ENCODE peak calls at places on chromosome 20, in four cellular contexts. G is GM23338, V is PC-3, U is SK-N-SH. E is an unnamed sample.
A peak's percentile ranks its signal among the peaks of the same experiment; 100 is the strongest.

GRCh38 chr20:13788167-13788834 is 3.5 kb downstream of the NDUFAF5 start:
- DNase-seq in G (peak; percentile 77), V (peak; percentile 74), U (peak; percentile 58), E (peak; percentile 35)

GRCh38 chr20:62019144-62019805 is 46.4 kb downstream of the TAF4 start:
- DNase-seq in G (no peak), V (no peak), U (no peak), E (no peak)

GRCh38 chr20:45104786-45105185 is 3.9 kb upstream of the KCNS1 start:
- DNase-seq in V (peak; percentile 92), U (no peak), G (no peak), E (peak; percentile 87)

GRCh38 chr20:2879148-2879547 is 5.9 kb downstream of the PTPRA start:
- DNase-seq in G (no peak), U (no peak), V (peak; percentile 50), E (no peak)

GRCh38 chr20:17786221-17786718 is 86.5 kb downstream of the BANF2 start:
- DNase-seq in G (no peak), U (no peak), V (no peak), E (no peak)

GRCh38 chr20:19380211-19380610 is 167.8 kb downstream of the SLC24A3 start:
- DNase-seq in G (no peak), U (no peak), V (no peak), E (no peak)

GRCh38 chr20:38601216-38602184 is at the start of gene ARHGAP40:
- DNase-seq in U (peak; percentile 61), G (peak; percentile 68), V (no peak), E (no peak)

GRCh38 chr20:14142171-14142570 is 146.9 kb downstream of the MACROD2 start:
- DNase-seq in U (peak; percentile 66), V (peak; percentile 75), G (peak; percentile 88), E (peak; percentile 9)

GRCh38 chr20:52941803-52942202 is 30.4 kb upstream of the TSHZ2 start:
- DNase-seq in G (no peak), U (no peak), V (no peak), E (no peak)

GRCh38 chr20:54134445-54135220 is 39.2 kb downstream of the CYP24A1 start:
- DNase-seq in U (no peak), V (peak; percentile 98), G (no peak), E (peak; percentile 93)

GRCh38 chr20:54479138-54479906 is 3.9 kb downstream of the DOK5 start:
- DNase-seq in U (peak; percentile 8), G (peak; percentile 64), V (peak; percentile 22), E (no peak)

GRCh38 chr20:60095456-60095855 is 137.2 kb downstream of the CDH26 start:
- DNase-seq in U (no peak), V (no peak), G (no peak), E (no peak)

GRCh38 chr20:25570148-25570530 is 15.2 kb downstream of the NINL start:
- DNase-seq in G (no peak), U (no peak), V (no peak), E (no peak)
- H3K4me2 ChIP-seq in G (no peak overlapping the region), U (no peak overlapping the region), V (no peak overlapping the region), E (no peak overlapping the region)

GRCh38 chr20:64099086-64099786 is 8.1 kb downstream of the NPBWR2 start:
- DNase-seq in G (no peak), U (no peak), V (no peak), E (no peak)
- H3K27ac ChIP-seq in G (no peak overlapping the region), U (no peak overlapping the region), V (no peak overlapping the region), E (no peak overlapping the region)

DNA sequence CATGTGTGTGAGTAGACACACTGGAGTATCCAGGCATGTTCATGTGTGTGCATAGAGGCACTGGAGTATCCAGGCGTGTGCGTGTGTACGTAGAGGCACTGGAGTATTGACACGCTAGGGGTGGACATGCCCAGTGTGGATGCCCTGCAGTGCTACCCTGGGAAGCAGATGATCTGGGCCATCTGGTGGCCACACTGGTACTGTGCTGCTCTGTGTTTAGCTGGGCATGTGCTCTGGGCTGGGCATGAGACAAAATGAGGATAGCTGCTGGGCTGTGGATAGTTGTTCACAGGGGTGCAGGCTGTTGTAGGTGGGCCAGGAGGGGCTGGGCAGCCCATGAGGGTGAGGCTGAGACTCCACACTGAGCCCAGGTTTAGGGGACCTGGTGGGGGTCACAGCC is 24.0 kb upstream of the NPBWR2 start:
- DNase-seq in U (peak; percentile 57), V (peak; percentile 69), G (no peak), E (no peak)
- TF ChIP-seq CTCF in U (peak; percentile 20), V (peak; percentile 64), G (no peak), E (peak; percentile 79)

GRCh38 chr20:16052406-16052805 is 520.8 kb downstream of the KIF16B start:
- DNase-seq in V (no peak), U (no peak), G (no peak), E (no peak)
- H3K4me2 ChIP-seq in V (no peak overlapping the region), U (no peak overlapping the region), G (no peak overlapping the region), E (no peak overlapping the region)

DNA sequence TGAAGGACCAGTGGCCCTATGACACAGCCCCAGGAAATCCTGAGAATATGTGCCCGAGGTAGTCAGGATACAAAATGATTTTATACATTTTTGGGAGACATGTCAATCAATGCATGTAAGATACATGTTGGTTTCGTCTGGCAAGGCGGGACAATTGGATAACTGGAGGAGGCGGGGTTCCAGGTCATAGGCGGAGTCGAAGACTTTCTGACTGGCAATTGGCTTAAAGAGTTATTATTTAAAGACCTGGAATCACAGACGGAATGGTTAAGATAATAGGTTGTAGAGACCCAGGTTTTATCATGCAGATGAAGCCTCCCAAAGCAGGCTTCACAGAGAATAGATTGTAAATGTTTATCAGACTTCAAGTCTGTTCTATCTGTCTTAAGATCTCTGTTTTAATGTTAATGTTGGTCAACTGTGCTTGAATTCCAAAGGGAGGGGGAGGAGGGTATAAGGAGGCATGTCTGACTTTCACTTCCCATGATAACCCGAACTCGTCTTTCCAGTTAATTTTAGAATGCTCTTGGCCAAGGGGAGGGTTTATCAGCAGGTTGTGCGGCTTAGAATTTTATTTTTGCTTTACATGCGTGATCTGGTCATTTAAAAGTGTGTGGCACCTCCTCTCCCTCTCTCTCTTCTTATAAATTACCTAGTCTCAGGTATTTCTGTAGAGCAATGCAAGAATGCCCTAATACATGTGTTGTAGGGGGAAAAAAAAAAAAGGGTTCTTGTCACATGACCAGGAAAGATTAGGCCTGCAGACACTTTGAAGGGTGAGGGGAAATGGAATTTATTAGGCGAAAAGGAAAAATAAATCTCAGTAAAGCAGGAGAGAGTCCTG is 230.7 kb downstream of the NFATC2 start:
- DNase-seq in G (peak; percentile 94), V (peak; percentile 82), U (no peak), E (no peak)
- H3K27ac ChIP-seq in G (peak overlapping the region; percentile 10), V (no peak overlapping the region), U (no peak overlapping the region), E (no peak overlapping the region)

GRCh38 chr20:650954-651353 is 2.0 kb downstream of the SRXN1 start:
- DNase-seq in G (peak; percentile 67), U (no peak), V (no peak), E (no peak)
- TF ChIP-seq CTCF in G (no peak), U (peak; percentile 14), V (peak; percentile 24), E (no peak)

DNA sequence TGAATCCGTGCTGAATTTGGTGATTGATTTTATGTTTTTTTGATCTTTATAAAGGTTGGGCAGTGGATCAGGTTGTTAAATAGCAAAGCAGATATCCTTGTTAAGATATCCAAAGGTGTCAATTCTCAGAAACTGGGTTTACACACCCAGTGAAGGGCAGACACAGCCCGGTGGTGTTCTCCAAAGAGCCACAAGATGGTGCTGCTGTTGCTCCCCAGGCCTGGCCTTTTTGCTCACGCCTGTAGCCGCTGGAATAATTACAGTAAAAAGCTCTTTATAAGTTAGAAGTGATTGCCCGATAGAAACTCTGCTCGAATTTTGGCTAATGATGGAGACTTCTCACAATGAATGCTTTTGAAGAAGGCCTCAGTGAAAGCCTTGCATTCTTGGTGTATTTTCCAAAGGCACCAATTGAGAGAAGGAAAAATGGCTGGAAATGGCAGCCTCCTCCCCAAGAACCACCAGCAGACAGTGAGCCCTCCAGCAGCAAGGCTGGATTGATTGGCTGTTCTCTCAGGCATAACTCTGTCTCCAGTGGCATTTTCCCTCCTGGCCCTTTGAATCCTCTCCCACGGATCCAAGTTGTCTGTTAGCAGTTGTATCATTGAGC is 120.5 kb upstream of the CHD6 start:
- DNase-seq in G (peak; percentile 80), V (peak; percentile 66), U (peak; percentile 64), E (peak; percentile 1)
- H3K4me2 ChIP-seq in G (no peak overlapping the region), V (no peak overlapping the region), U (no peak overlapping the region), E (no peak overlapping the region)